ENCODE peak calls at places on chromosomes 5 and 9, in four cellular contexts. One of them, this sample, is unnamed.

GRCh38 chr9:114236391-114237138 is 81.2 kb downstream of the COL27A1 start:
- DNase-seq in H54: no peak
- DNase-seq in HFFc6: no peak
- DNase-seq in kidney tubule cell: no peak
- DNase-seq in this sample: no peak

GRCh38 chr9:20728493-20729220 is 44.6 kb downstream of the FOCAD start:
- DNase-seq in H54: no peak
- DNase-seq in HFFc6: no peak
- DNase-seq in kidney tubule cell: no peak
- DNase-seq in this sample: no peak

GRCh38 chr9:110141118-110141797 is 66.7 kb downstream of the C9orf152 start:
- DNase-seq in H54: peak
- DNase-seq in HFFc6: peak
- DNase-seq in kidney tubule cell: peak
- DNase-seq in this sample: peak

GRCh38 chr9:4905135-4905490 is 80.0 kb upstream of the JAK2 start:
- DNase-seq in H54: no peak
- DNase-seq in HFFc6: no peak
- DNase-seq in kidney tubule cell: no peak
- DNase-seq in this sample: no peak

GRCh38 chr5:76874088-76874581 is 24.3 kb downstream of the S100Z start:
- DNase-seq in H54: no peak
- DNase-seq in HFFc6: no peak
- DNase-seq in kidney tubule cell: no peak
- DNase-seq in this sample: no peak

GRCh38 chr5:126868338-126868737 is 91.4 kb downstream of the LMNB1 start:
- DNase-seq in H54: no peak
- DNase-seq in HFFc6: no peak
- DNase-seq in kidney tubule cell: no peak
- DNase-seq in this sample: no peak

GRCh38 chr5:65163698-65164097 is 318.0 kb downstream of the ADAMTS6 start:
- DNase-seq in H54: no peak
- DNase-seq in HFFc6: peak
- DNase-seq in kidney tubule cell: peak
- DNase-seq in this sample: peak

GRCh38 chr9:121942313-121942712 is 150.8 kb downstream of the TTLL11 start:
- DNase-seq in H54: no peak
- DNase-seq in HFFc6: no peak
- DNase-seq in kidney tubule cell: no peak
- DNase-seq in this sample: no peak

GRCh38 chr5:53360811-53361210 is 119.6 kb upstream of the FST start:
- DNase-seq in H54: peak
- DNase-seq in HFFc6: peak
- DNase-seq in kidney tubule cell: peak
- DNase-seq in this sample: no peak

GRCh38 chr9:27836661-27837401 is 263.6 kb upstream of the C9orf72 start:
- DNase-seq in H54: no peak
- DNase-seq in HFFc6: no peak
- DNase-seq in kidney tubule cell: no peak
- DNase-seq in this sample: no peak

GRCh38 chr9:523444-523843 is 308.8 kb downstream of the DOCK8 start:
- DNase-seq in H54: no peak
- DNase-seq in HFFc6: no peak
- DNase-seq in kidney tubule cell: no peak
- DNase-seq in this sample: no peak

GRCh38 chr5:161847447-161847846 is 473 bp upstream of the GABRA1 start:
- DNase-seq in H54: no peak
- DNase-seq in HFFc6: no peak
- DNase-seq in kidney tubule cell: no peak
- DNase-seq in this sample: no peak

GRCh38 chr9:125145425-125145824 is 2.1 kb upstream of the SCAI start:
- DNase-seq in H54: no peak
- DNase-seq in HFFc6: no peak
- DNase-seq in kidney tubule cell: no peak
- DNase-seq in this sample: no peak

GRCh38 chr5:57128325-57128724 is 45.5 kb upstream of the GPBP1 start:
- DNase-seq in H54: no peak
- DNase-seq in HFFc6: no peak
- DNase-seq in kidney tubule cell: peak
- DNase-seq in this sample: no peak

GRCh38 chr5:55742778-55743177 is 4.9 kb downstream of the DDX4 start:
- DNase-seq in H54: no peak
- DNase-seq in HFFc6: no peak
- DNase-seq in kidney tubule cell: peak
- DNase-seq in this sample: no peak

GRCh38 chr5:134420326-134420725 is 8.6 kb upstream of the CDKN2AIPNL start:
- DNase-seq in H54: no peak
- DNase-seq in HFFc6: peak
- DNase-seq in kidney tubule cell: peak
- DNase-seq in this sample: no peak

GRCh38 chr5:21701317-21701716 is 1151.8 kb downstream of the CDH12 start:
- DNase-seq in H54: no peak
- DNase-seq in HFFc6: no peak
- DNase-seq in kidney tubule cell: no peak
- DNase-seq in this sample: no peak

GRCh38 chr9:133973791-133974630 is 18.1 kb downstream of the VAV2 start:
- DNase-seq in H54: no peak
- DNase-seq in HFFc6: no peak
- DNase-seq in kidney tubule cell: peak
- DNase-seq in this sample: no peak

GRCh38 chr5:81268797-81269196 is 32.6 kb upstream of the ZCCHC9 start:
- DNase-seq in H54: peak
- DNase-seq in HFFc6: peak
- DNase-seq in kidney tubule cell: peak
- DNase-seq in this sample: peak

GRCh38 chr9:34374905-34375552 is 1.7 kb downstream of the MYORG start:
- DNase-seq in H54: no peak
- DNase-seq in HFFc6: no peak
- DNase-seq in kidney tubule cell: peak
- DNase-seq in this sample: no peak